ENCODE peak calls at places on chromosomes 3 and 15, in eight cellular contexts. One of them, this sample, is unnamed.

GRCh38 chr3:169122407-169122806 is 541.1 kb downstream of the MECOM start:
- DNase-seq in T1000: no peak
- DNase-seq in OCI-LY7: no peak
- DNase-seq in lower leg skin: no peak
- DNase-seq in CD4-positive, alpha-beta memory T cell: no peak
- DNase-seq in hippocampal formation: no peak
- DNase-seq in epithelial cell of prostate: no peak
- DNase-seq in HT1080: no peak
- DNase-seq in this sample: no peak

GRCh38 chr3:183082355-183082915 is 16.9 kb downstream of the MCCC1 start:
- DNase-seq in T1000: no peak
- DNase-seq in OCI-LY7: no peak
- DNase-seq in lower leg skin: no peak
- DNase-seq in CD4-positive, alpha-beta memory T cell: no peak
- DNase-seq in hippocampal formation: no peak
- DNase-seq in epithelial cell of prostate: no peak
- DNase-seq in HT1080: no peak
- DNase-seq in this sample: no peak

GRCh38 chr3:67083277-67083676 is 85.2 kb downstream of the KBTBD8 start:
- DNase-seq in T1000: no peak
- DNase-seq in OCI-LY7: peak; percentile 76
- DNase-seq in lower leg skin: no peak
- DNase-seq in CD4-positive, alpha-beta memory T cell: peak; percentile 75
- DNase-seq in hippocampal formation: no peak
- DNase-seq in epithelial cell of prostate: no peak
- DNase-seq in HT1080: peak; percentile 97
- DNase-seq in this sample: peak; percentile 74

GRCh38 chr15:67777071-67777470 is 48.2 kb upstream of the SKOR1 start:
- DNase-seq in T1000: no peak
- DNase-seq in OCI-LY7: no peak
- DNase-seq in lower leg skin: no peak
- DNase-seq in CD4-positive, alpha-beta memory T cell: no peak
- DNase-seq in hippocampal formation: no peak
- DNase-seq in epithelial cell of prostate: no peak
- DNase-seq in HT1080: no peak
- DNase-seq in this sample: no peak

GRCh38 chr15:100667405-100668320 is 65.3 kb downstream of the ASB7 start:
- DNase-seq in T1000: no peak
- DNase-seq in OCI-LY7: no peak
- DNase-seq in lower leg skin: peak; percentile 80
- DNase-seq in CD4-positive, alpha-beta memory T cell: no peak
- DNase-seq in hippocampal formation: no peak
- DNase-seq in epithelial cell of prostate: no peak
- DNase-seq in HT1080: no peak
- DNase-seq in this sample: no peak

GRCh38 chr3:73107215-73107614 is 45.8 kb downstream of the EBLN2 start:
- DNase-seq in T1000: no peak
- DNase-seq in OCI-LY7: no peak
- DNase-seq in lower leg skin: no peak
- DNase-seq in CD4-positive, alpha-beta memory T cell: no peak
- DNase-seq in hippocampal formation: no peak
- DNase-seq in epithelial cell of prostate: no peak
- DNase-seq in HT1080: no peak
- DNase-seq in this sample: no peak

GRCh38 chr15:98718426-98719168 is 70.3 kb downstream of the IGF1R start:
- DNase-seq in T1000: no peak
- DNase-seq in OCI-LY7: no peak
- DNase-seq in lower leg skin: no peak
- DNase-seq in CD4-positive, alpha-beta memory T cell: no peak
- DNase-seq in hippocampal formation: no peak
- DNase-seq in epithelial cell of prostate: no peak
- DNase-seq in HT1080: no peak
- DNase-seq in this sample: peak; percentile 31

GRCh38 chr15:42619641-42620371 is 44.4 kb downstream of the STARD9 start:
- DNase-seq in T1000: no peak
- DNase-seq in OCI-LY7: peak; percentile 28
- DNase-seq in lower leg skin: no peak
- DNase-seq in CD4-positive, alpha-beta memory T cell: no peak
- DNase-seq in hippocampal formation: no peak
- DNase-seq in epithelial cell of prostate: no peak
- DNase-seq in HT1080: no peak
- DNase-seq in this sample: no peak

GRCh38 chr3:51581529-51581928 is 43.0 kb downstream of the RAD54L2 start:
- DNase-seq in T1000: no peak
- DNase-seq in OCI-LY7: no peak
- DNase-seq in lower leg skin: no peak
- DNase-seq in CD4-positive, alpha-beta memory T cell: no peak
- DNase-seq in hippocampal formation: no peak
- DNase-seq in epithelial cell of prostate: no peak
- DNase-seq in HT1080: no peak
- DNase-seq in this sample: no peak

GRCh38 chr3:149813367-149814281 is 609 bp downstream of the RNF13 start:
- DNase-seq in T1000: no peak
- DNase-seq in OCI-LY7: peak; percentile 32
- DNase-seq in lower leg skin: no peak
- DNase-seq in CD4-positive, alpha-beta memory T cell: peak; percentile 19
- DNase-seq in hippocampal formation: peak; percentile 55
- DNase-seq in epithelial cell of prostate: no peak
- DNase-seq in HT1080: peak; percentile 52
- DNase-seq in this sample: no peak